ENCODE peak calls at places on chromosome 18, in ten cellular contexts. M is sigmoid colon; P is SW480; T is NCI-H510A treated with DMSO at 0.1 percent for 48 hours; J is NCI-H1417; K is NCI-H1092; R is uterus; Q is NAMALWA; Z is activated CD4-positive, alpha-beta T cell treated with anti-CD3 and anti-CD28 coated beads for 24 hours; A is mammary epithelial cell. W is an unnamed sample.

GRCh38 chr18:80147037-80147417 is 38.0 kb downstream of the ADNP2 start:
- DNase-seq in M (no peak), P (no peak), T (peak), J (peak), K (no peak), R (no peak), Q (no peak), Z (no peak), A (no peak), W (no peak)

GRCh38 chr18:63949068-63949737 is at the start of gene HMSD:
- DNase-seq in M (no peak), P (peak), T (peak), J (peak), K (peak), R (no peak), Q (no peak), Z (peak), A (peak), W (no peak)

GRCh38 chr18:74488864-74489263 is 7.3 kb upstream of the CNDP2 start:
- DNase-seq in M (no peak), P (no peak), T (no peak), J (no peak), K (no peak), R (no peak), Q (no peak), Z (no peak), A (no peak), W (no peak)

GRCh38 chr18:27298215-27298804 is 113.2 kb upstream of the CHST9 start:
- DNase-seq in M (no peak), P (peak), T (no peak), J (peak), K (no peak), R (no peak), Q (peak), Z (no peak), A (peak), W (peak)

GRCh38 chr18:23300211-23300887 is 152.7 kb upstream of the RIOK3 start:
- DNase-seq in M (no peak), P (no peak), T (no peak), J (no peak), K (no peak), R (no peak), Q (no peak), Z (no peak), A (no peak), W (no peak)

GRCh38 chr18:12879840-12880531 is 4.1 kb downstream of the PTPN2 start:
- DNase-seq in M (no peak), P (no peak), T (no peak), J (no peak), K (no peak), R (no peak), Q (peak), Z (no peak), A (no peak), W (no peak)

GRCh38 chr18:11759456-11759855 is 70.4 kb downstream of the GNAL start:
- DNase-seq in M (no peak), P (no peak), T (no peak), J (no peak), K (no peak), R (no peak), Q (no peak), Z (no peak), A (no peak), W (no peak)

GRCh38 chr18:58661423-58661822 is 9.8 kb upstream of the MALT1 start:
- DNase-seq in M (no peak), P (peak), T (no peak), J (no peak), K (no peak), R (no peak), Q (no peak), Z (no peak), A (no peak), W (no peak)

GRCh38 chr18:25921677-25922421 is 168.6 kb downstream of the SS18 start:
- DNase-seq in M (no peak), P (peak), T (no peak), J (peak), K (peak), R (no peak), Q (peak), Z (peak), A (peak), W (peak)

GRCh38 chr18:1564793-1565192 is 660.1 kb downstream of the ADCYAP1 start:
- DNase-seq in M (no peak), P (no peak), T (no peak), J (no peak), K (no peak), R (no peak), Q (no peak), Z (no peak), A (no peak), W (no peak)

GRCh38 chr18:63961430-63961980 is 8.4 kb upstream of the SERPINB8 start:
- DNase-seq in M (no peak), P (no peak), T (no peak), J (no peak), K (no peak), R (no peak), Q (no peak), Z (no peak), A (no peak), W (no peak)

GRCh38 chr18:78430171-78430857 is 549.3 kb upstream of the SALL3 start:
- DNase-seq in M (no peak), P (no peak), T (no peak), J (peak), K (peak), R (no peak), Q (no peak), Z (no peak), A (no peak), W (no peak)

GRCh38 chr18:73952296-73952946 is 195.2 kb downstream of the FBXO15 start:
- DNase-seq in M (no peak), P (peak), T (no peak), J (no peak), K (no peak), R (no peak), Q (no peak), Z (no peak), A (no peak), W (no peak)

GRCh38 chr18:7325126-7325430 is 94.2 kb downstream of the LRRC30 start:
- DNase-seq in M (no peak), P (peak), T (no peak), J (no peak), K (no peak), R (no peak), Q (no peak), Z (no peak), A (peak), W (no peak)

GRCh38 chr18:2515408-2515807 is 55.9 kb downstream of the METTL4 start:
- DNase-seq in M (no peak), P (peak), T (no peak), J (no peak), K (no peak), R (no peak), Q (no peak), Z (no peak), A (peak), W (no peak)

GRCh38 chr18:54712758-54713157 is 115.5 kb upstream of the RAB27B start:
- DNase-seq in M (no peak), P (no peak), T (no peak), J (no peak), K (no peak), R (no peak), Q (no peak), Z (no peak), A (peak), W (no peak)

GRCh38 chr18:30440351-30440750 is 602.2 kb downstream of the DSC3 start:
- DNase-seq in M (no peak), P (no peak), T (no peak), J (no peak), K (no peak), R (no peak), Q (no peak), Z (no peak), A (no peak), W (no peak)

GRCh38 chr18:77087391-77088141 is 45.0 kb downstream of the MBP start:
- DNase-seq in M (peak), P (peak), T (no peak), J (no peak), K (no peak), R (peak), Q (no peak), Z (no peak), A (no peak), W (no peak)

GRCh38 chr18:6595666-6596065 is 133.8 kb upstream of the ARHGAP28 start:
- DNase-seq in M (no peak), P (no peak), T (no peak), J (no peak), K (no peak), R (no peak), Q (no peak), Z (no peak), A (no peak), W (no peak)

GRCh38 chr18:39732918-39733317 is 2167.3 kb upstream of the CELF4 start:
- DNase-seq in M (no peak), P (no peak), T (no peak), J (no peak), K (no peak), R (no peak), Q (no peak), Z (no peak), A (no peak), W (no peak)